ENCODE peak calls at places on chromosomes 2 and 18, in nine cellular contexts. I, O, Z, Q, F, B, H, C and G are unnamed samples. For H3K4me1 and H3K27me3, the result is how much of the 10 kb centered on the place peaks cover.

GRCh38 chr18:25262920-25263319 is 89.0 kb downstream of the ZNF521 start:
- DNase-seq in O (no peak), I (no peak), Z (peak), F (no peak), Q (no peak), B (no peak), H (no peak), C (no peak), G (no peak)

GRCh38 chr2:133484783-133485182 is 83.5 kb downstream of the NCKAP5 start:
- DNase-seq in F (no peak), H (no peak), C (no peak), B (no peak), I (no peak), O (no peak), Q (no peak), Z (no peak), G (no peak)

GRCh38 chr2:42128731-42129486 is 40.2 kb upstream of the EML4 start:
- DNase-seq in Z (peak), I (no peak), H (no peak), F (no peak), B (peak), O (no peak), C (no peak), Q (no peak), G (no peak)

GRCh38 chr2:235654115-235654514 is 160.3 kb downstream of the AGAP1 start:
- DNase-seq in C (no peak), B (no peak), Z (no peak), I (no peak), O (no peak), F (no peak), H (no peak), Q (no peak), G (no peak)

GRCh38 chr2:174492963-174493431 is 6.2 kb upstream of the GPR155 start:
- DNase-seq in I (no peak), B (no peak), Z (no peak), H (peak), C (peak), F (no peak), Q (no peak), O (peak), G (no peak)

GRCh38 chr2:71548589-71549485 is 95.5 kb downstream of the DYSF start:
- DNase-seq in H (peak), Q (peak), F (peak), B (peak), I (no peak), O (peak), C (peak), Z (peak), G (peak)

GRCh38 chr2:177728920-177729319 is 336.3 kb downstream of the AGPS start:
- DNase-seq in F (no peak), I (no peak), Z (no peak), Q (no peak), H (no peak), C (no peak), B (no peak), O (no peak), G (no peak)

GRCh38 chr2:146489386-146489785 is 1355.4 kb upstream of the ACVR2A start:
- DNase-seq in B (peak), O (no peak), I (no peak), F (no peak), H (no peak), C (no peak), Q (no peak), Z (peak), G (no peak)

GRCh38 chr2:161650116-161651015 is 26.1 kb downstream of the SLC4A10 start:
- DNase-seq in F (no peak), B (no peak), O (no peak), Z (no peak), H (no peak), Q (no peak), I (no peak), C (peak), G (no peak)

GRCh38 chr18:26548144-26549102 is at the start of gene KCTD1:
- DNase-seq in Z (peak), I (peak), B (peak), O (peak), F (peak), C (peak), Q (peak), H (peak), G (peak)

GRCh38 chr2:98601532-98602132 is 6.7 kb downstream of the COA5 start:
- DNase-seq in Q (peak), O (no peak), Z (peak), I (no peak), F (peak), H (no peak), B (peak), C (no peak), G (no peak)

GRCh38 chr2:100978582-100979051 is 23.5 kb upstream of the RPL31 start:
- DNase-seq in I (no peak), Q (no peak), Z (no peak), B (peak), O (peak), C (peak), H (no peak), F (no peak), G (no peak)

GRCh38 chr2:162125138-162125537 is 26.9 kb downstream of the GCG start:
- DNase-seq in Z (no peak), C (no peak), B (peak), Q (no peak), H (no peak), O (no peak), F (no peak), I (no peak), G (no peak)

GRCh38 chr2:240636563-240637115 is 11.4 kb downstream of the GPR35 start:
- DNase-seq in C (peak), I (no peak), O (no peak), Z (no peak), B (no peak), H (no peak), Q (peak), F (no peak), G (no peak)

GRCh38 chr2:127636248-127637235 is 9.4 kb upstream of the GPR17 start:
- DNase-seq in Q (no peak), O (no peak), C (peak), F (no peak), I (no peak), B (no peak), H (no peak), Z (no peak), G (no peak)
- H3K4me1 ChIP-seq in Q (under half), O (under half), C (under half), F (under half), I (under half), B (under half), H (half or more), Z (under half), G (under half)

DNA sequence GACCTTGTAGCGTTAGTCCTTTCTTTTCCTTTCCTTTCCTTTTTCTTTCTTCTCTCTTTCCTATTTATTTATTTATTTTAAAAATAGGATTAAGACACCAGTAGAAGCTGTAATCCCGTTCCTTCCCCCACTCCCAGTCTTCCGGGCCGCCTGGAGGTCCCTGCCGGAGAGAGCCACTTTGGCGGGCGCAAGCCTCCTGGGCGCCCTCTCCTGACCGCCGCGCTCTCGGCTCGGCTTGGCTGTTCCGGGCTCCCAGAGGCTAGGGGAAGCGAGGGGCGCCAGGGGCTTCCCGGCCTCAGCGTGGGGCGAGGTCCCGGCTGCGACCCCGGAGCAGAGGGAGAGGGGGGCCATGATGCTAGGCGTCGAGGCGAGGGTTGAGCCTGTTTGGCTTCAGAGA is 10.9 kb downstream of the MEIS1 start:
- DNase-seq in B (no peak), O (peak), F (no peak), C (peak), H (peak), Q (no peak), I (no peak), Z (no peak), G (peak)
- H3K27ac ChIP-seq in B (peak), O (peak), F (peak), C (peak), H (peak), Q (no peak), I (peak), Z (no peak), G (peak)

GRCh38 chr2:102593516-102593915 is 25.8 kb upstream of the SLC9A2 start:
- DNase-seq in F (no peak), O (no peak), H (no peak), B (no peak), C (no peak), Q (no peak), Z (no peak), I (no peak), G (no peak)
- H3K27me3 ChIP-seq in F (under half), O (under half), H (under half), B (under half), C (under half), Q (under half), Z (under half), I (under half), G (under half)

GRCh38 chr18:44696892-44697291 is 16.2 kb downstream of the SETBP1 start:
- DNase-seq in H (no peak), B (peak), I (no peak), Q (no peak), Z (peak), O (no peak), F (peak), C (peak), G (no peak)

GRCh38 chr18:44698518-44698917 is 17.8 kb downstream of the SETBP1 start:
- DNase-seq in H (no peak), Z (no peak), C (no peak), O (no peak), F (no peak), I (no peak), Q (no peak), B (no peak), G (no peak)

GRCh38 chr18:44699571-44700261 is 19.0 kb downstream of the SETBP1 start:
- DNase-seq in C (peak), Z (no peak), I (no peak), Q (no peak), B (no peak), F (no peak), O (no peak), H (no peak), G (no peak)

GRCh38 chr18:44695503-44695902 is 14.8 kb downstream of the SETBP1 start:
- DNase-seq in B (no peak), H (no peak), O (no peak), F (no peak), C (no peak), I (no peak), Z (no peak), Q (no peak), G (no peak)

DNA sequence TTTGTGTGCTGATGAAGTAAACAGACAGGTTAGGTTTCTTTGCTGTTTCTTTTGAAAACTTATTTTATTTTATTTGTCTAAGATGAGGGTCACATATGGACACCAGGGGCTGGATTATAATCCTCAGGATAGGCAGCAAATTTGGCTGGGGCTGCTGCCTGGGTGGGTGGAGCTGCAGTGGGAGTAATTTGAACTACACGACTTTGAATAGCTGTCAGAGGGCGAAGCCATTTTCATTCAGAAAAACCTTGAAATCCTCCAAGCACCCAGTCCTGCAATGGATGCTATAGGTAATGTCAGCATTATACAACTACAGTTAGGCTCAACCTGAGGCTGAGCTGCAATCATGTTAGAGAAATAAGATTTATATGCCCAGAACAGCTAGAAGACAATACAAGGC is 16.6 kb downstream of the SETBP1 start:
- DNase-seq in F (no peak), C (no peak), Q (no peak), B (no peak), O (no peak), Z (no peak), H (no peak), I (no peak), G (no peak)
- H3K4me1 ChIP-seq in F (under half), C (under half), Q (under half), B (under half), O (under half), Z (half or more), H (under half), I (half or more), G (under half)